ENCODE peak calls at places on chromosome 12, in eight cellular contexts. I, O, A, C, V, S, R and M are unnamed samples.

GRCh38 chr12:103011974-103012763 is 54.7 kb downstream of the ASCL1 start:
- DNase-seq in I (no peak), O (no peak), A (no peak), C (no peak), V (no peak), S (no peak), R (no peak), M (no peak)

GRCh38 chr12:132761032-132761910 is at the start of gene ANKLE2:
- DNase-seq in I (peak), O (peak), A (peak), C (peak), V (peak), S (peak), R (peak), M (peak)

GRCh38 chr12:122858171-122858570 is 22.9 kb downstream of the HIP1R start:
- DNase-seq in I (no peak), O (no peak), A (peak), C (no peak), V (no peak), S (no peak), R (no peak), M (no peak)

GRCh38 chr12:99759467-99759866 is 111.9 kb downstream of the GARIN6 start:
- DNase-seq in I (no peak), O (no peak), A (no peak), C (no peak), V (no peak), S (no peak), R (no peak), M (no peak)

GRCh38 chr12:46680506-46680905 is 145.3 kb downstream of the SLC38A4 start:
- DNase-seq in I (no peak), O (no peak), A (no peak), C (no peak), V (no peak), S (no peak), R (no peak), M (no peak)

GRCh38 chr12:53221203-53222076 is 10.6 kb downstream of the RARG start:
- DNase-seq in I (peak), O (peak), A (peak), C (peak), V (peak), S (peak), R (peak), M (peak)

GRCh38 chr12:13179159-13180074 is 17.1 kb upstream of the EMP1 start:
- DNase-seq in I (peak), O (peak), A (peak), C (peak), V (peak), S (peak), R (peak), M (peak)

GRCh38 chr12:11701398-11701797 is 51.9 kb downstream of the ETV6 start:
- DNase-seq in I (no peak), O (no peak), A (no peak), C (no peak), V (no peak), S (no peak), R (no peak), M (no peak)

GRCh38 chr12:19151298-19151697 is 21.8 kb downstream of the PLEKHA5 start:
- DNase-seq in I (no peak), O (no peak), A (no peak), C (no peak), V (no peak), S (no peak), R (no peak), M (no peak)

GRCh38 chr12:52186135-52186840 is 5.5 kb downstream of the KRT80 start:
- DNase-seq in I (no peak), O (peak), A (no peak), C (no peak), V (peak), S (no peak), R (peak), M (peak)

GRCh38 chr12:92541024-92541423 is 161.8 kb upstream of the PLEKHG7 start:
- DNase-seq in I (no peak), O (no peak), A (no peak), C (no peak), V (no peak), S (no peak), R (no peak), M (no peak)

GRCh38 chr12:2854669-2855453 is 2.0 kb downstream of the TEX52 start:
- DNase-seq in I (no peak), O (no peak), A (no peak), C (peak), V (no peak), S (no peak), R (no peak), M (no peak)

GRCh38 chr12:91877022-91877421 is 268.6 kb downstream of the BTG1 start:
- DNase-seq in I (peak), O (peak), A (no peak), C (no peak), V (peak), S (peak), R (no peak), M (peak)

DNA sequence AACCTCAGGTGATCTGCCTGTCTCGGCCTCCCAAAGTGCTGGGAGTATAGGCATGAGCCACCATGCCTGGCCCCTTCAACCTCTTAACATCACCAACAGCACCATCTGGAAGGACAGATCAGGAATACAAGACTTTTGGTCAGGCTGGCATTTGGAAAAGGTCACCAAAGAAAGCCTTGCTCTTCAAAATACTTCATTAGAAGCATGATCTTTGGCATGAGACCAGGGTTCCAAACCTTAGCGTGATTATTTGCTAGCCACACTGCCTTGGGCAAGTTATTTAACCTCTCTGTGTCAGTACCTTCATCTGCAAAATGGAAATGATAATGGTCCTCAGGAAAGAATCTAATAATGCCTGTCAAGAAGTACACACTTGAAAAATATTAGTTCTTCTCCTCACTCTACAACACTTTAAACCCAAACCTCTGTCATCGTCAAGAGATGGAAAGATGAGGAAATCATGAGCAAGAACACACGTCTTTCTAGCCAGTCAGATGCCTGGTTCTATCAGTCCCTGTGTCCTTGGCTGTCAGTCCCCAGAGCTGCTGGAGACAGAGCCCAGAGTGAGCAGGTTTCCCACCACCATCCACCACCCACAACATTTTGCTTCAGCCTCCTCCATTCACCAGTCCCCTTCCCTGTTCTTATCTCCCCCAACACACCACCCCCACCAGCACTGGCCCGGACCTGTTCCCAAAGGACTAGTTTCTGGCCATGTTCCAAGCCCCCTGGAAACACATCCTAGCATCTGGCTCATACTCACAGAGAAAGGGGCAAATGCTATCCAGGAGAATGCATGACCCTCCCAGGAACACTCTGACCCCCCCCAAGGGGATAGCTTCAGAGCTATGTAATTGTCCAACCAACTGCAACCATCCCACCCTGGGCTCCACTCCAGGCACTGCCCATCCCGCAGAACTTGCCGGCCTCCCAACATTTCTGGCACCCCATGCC is 2.0 kb downstream of the ADCY6 start:
- DNase-seq in I (no peak), O (no peak), A (no peak), C (no peak), V (no peak), S (no peak), R (no peak), M (peak)
- H3K4me3 ChIP-seq in I (no peak), O (peak), A (peak), C (peak), V (peak), S (peak), R (peak), M (peak)

GRCh38 chr12:55188974-55189556 is 31.8 kb upstream of the OR10A7 start:
- DNase-seq in I (peak), O (peak), A (no peak), C (no peak), V (peak), S (no peak), R (peak), M (peak)
- H3K4me3 ChIP-seq in I (no peak), O (no peak), A (no peak), C (no peak), V (no peak), S (no peak), R (no peak), M (no peak)

GRCh38 chr12:115570271-115570777 is 707.2 kb downstream of the MED13L start:
- DNase-seq in I (no peak), O (no peak), A (no peak), C (no peak), V (no peak), S (no peak), R (no peak), M (no peak)
- H3K4me3 ChIP-seq in I (no peak), O (no peak), A (no peak), C (no peak), V (no peak), S (no peak), R (no peak), M (no peak)

GRCh38 chr12:54991161-54991991 is 6.8 kb upstream of the TESPA1 start:
- DNase-seq in I (peak), O (no peak), A (no peak), C (no peak), V (no peak), S (no peak), R (no peak), M (no peak)
- H3K4me3 ChIP-seq in I (peak), O (no peak), A (no peak), C (no peak), V (no peak), S (no peak), R (no peak), M (no peak)